ENCODE peak calls at places on chromosomes 6 and 20, in eight cellular contexts. T is cardiac muscle cell, Q is OCI-LY7, O is psoas muscle, E is lower lobe of right lung, M is AG04450, F is neural progenitor cell, J is H1. P is an unnamed sample.

GRCh38 chr6:168301648-168302398 is 17.8 kb downstream of the DACT2 start:
- DNase-seq in T (no peak), Q (no peak), O (no peak), E (no peak), M (no peak), F (peak), J (peak), P (peak)

GRCh38 chr6:100512203-100512862 is 47.6 kb upstream of the SIM1 start:
- DNase-seq in T (peak), Q (no peak), O (no peak), E (no peak), M (no peak), F (no peak), J (no peak), P (no peak)

GRCh38 chr6:72619883-72620696 is 1.8 kb upstream of the KCNQ5 start:
- DNase-seq in T (peak), Q (peak), O (peak), E (peak), M (no peak), F (peak), J (peak), P (peak)

GRCh38 chr20:48241482-48241881 is 456.2 kb upstream of the SULF2 start:
- DNase-seq in T (no peak), Q (no peak), O (no peak), E (no peak), M (no peak), F (no peak), J (no peak), P (no peak)

GRCh38 chr6:155004017-155004416 is 8.9 kb downstream of the TIAM2 start:
- DNase-seq in T (no peak), Q (no peak), O (no peak), E (no peak), M (no peak), F (no peak), J (no peak), P (no peak)

GRCh38 chr6:44044154-44044539 is 83.1 kb downstream of the MRPL14 start:
- DNase-seq in T (no peak), Q (no peak), O (peak), E (no peak), M (no peak), F (no peak), J (no peak), P (no peak)

GRCh38 chr20:44642203-44643153 is 9.0 kb downstream of the ADA start:
- DNase-seq in T (peak), Q (peak), O (peak), E (peak), M (peak), F (peak), J (peak), P (peak)

GRCh38 chr6:146087386-146087785 is 58.5 kb downstream of the GRM1 start:
- DNase-seq in T (no peak), Q (no peak), O (no peak), E (no peak), M (no peak), F (no peak), J (no peak), P (no peak)

GRCh38 chr6:153208706-153209105 is 77.6 kb upstream of the RGS17 start:
- DNase-seq in T (peak), Q (no peak), O (no peak), E (no peak), M (no peak), F (no peak), J (no peak), P (peak)

GRCh38 chr6:142942805-142943227 is 2.2 kb downstream of the HIVEP2 start:
- DNase-seq in T (peak), Q (peak), O (no peak), E (no peak), M (no peak), F (no peak), J (no peak), P (no peak)

GRCh38 chr6:52994031-52994788 is 874 bp downstream of the GSTA4 start:
- DNase-seq in T (peak), Q (no peak), O (peak), E (no peak), M (no peak), F (peak), J (no peak), P (peak)

GRCh38 chr6:98986216-98986615 is 38.5 kb upstream of the FBXL4 start:
- DNase-seq in T (no peak), Q (no peak), O (no peak), E (no peak), M (no peak), F (no peak), J (no peak), P (no peak)

GRCh38 chr6:114467931-114468330 is 125.1 kb upstream of the HS3ST5 start:
- DNase-seq in T (peak), Q (no peak), O (no peak), E (no peak), M (no peak), F (no peak), J (no peak), P (no peak)

GRCh38 chr6:37473364-37474095 is 26.2 kb downstream of the CCDC167 start:
- DNase-seq in T (peak), Q (no peak), O (peak), E (no peak), M (no peak), F (no peak), J (no peak), P (no peak)

GRCh38 chr6:70413829-70414494 is 654 bp downstream of the FAM135A start:
- DNase-seq in T (peak), Q (peak), O (no peak), E (peak), M (no peak), F (peak), J (no peak), P (peak)

GRCh38 chr6:136792945-136793289 is 640 bp upstream of the MAP3K5 start:
- DNase-seq in T (peak), Q (peak), O (peak), E (peak), M (peak), F (peak), J (peak), P (peak)

GRCh38 chr6:125154184-125155135 is 887 bp downstream of the TPD52L1 start:
- DNase-seq in T (no peak), Q (peak), O (peak), E (peak), M (no peak), F (peak), J (peak), P (peak)

GRCh38 chr6:148972481-148972880 is 225.7 kb downstream of the UST start:
- DNase-seq in T (no peak), Q (peak), O (peak), E (peak), M (no peak), F (peak), J (peak), P (peak)

GRCh38 chr6:23180504-23181293 is 611.3 kb downstream of the HDGFL1 start:
- DNase-seq in T (peak), Q (no peak), O (no peak), E (peak), M (peak), F (peak), J (no peak), P (peak)

GRCh38 chr6:163906006-163906710 is 491.6 kb downstream of the QKI start:
- DNase-seq in T (no peak), Q (no peak), O (no peak), E (no peak), M (no peak), F (no peak), J (no peak), P (no peak)

GRCh38 chr20:48626226-48626937 is 201.4 kb downstream of the PREX1 start:
- DNase-seq in T (peak), Q (no peak), O (peak), E (peak), M (no peak), F (no peak), J (no peak), P (no peak)

GRCh38 chr6:149079456-149079855 is 238.1 kb upstream of the TAB2 start:
- DNase-seq in T (no peak), Q (no peak), O (no peak), E (no peak), M (no peak), F (no peak), J (no peak), P (no peak)

GRCh38 chr6:11318835-11319813 is 86.7 kb upstream of the NEDD9 start:
- DNase-seq in T (no peak), Q (no peak), O (no peak), E (no peak), M (no peak), F (no peak), J (no peak), P (no peak)

GRCh38 chr6:5435449-5435848 is 174.1 kb downstream of the FARS2 start:
- DNase-seq in T (peak), Q (no peak), O (no peak), E (no peak), M (no peak), F (no peak), J (no peak), P (no peak)

GRCh38 chr6:166351715-166352285 is 9.5 kb upstream of the SFT2D1 start:
- DNase-seq in T (peak), Q (peak), O (no peak), E (peak), M (no peak), F (peak), J (no peak), P (peak)

GRCh38 chr6:57224769-57225515 is 2.8 kb upstream of the RAB23 start:
- DNase-seq in T (peak), Q (no peak), O (no peak), E (no peak), M (peak), F (no peak), J (no peak), P (no peak)

GRCh38 chr6:144547409-144547808 is 262.3 kb downstream of the UTRN start:
- DNase-seq in T (no peak), Q (no peak), O (no peak), E (no peak), M (no peak), F (no peak), J (no peak), P (no peak)

GRCh38 chr6:131669891-131670290 is 31.3 kb downstream of the OR2A4 start:
- DNase-seq in T (peak), Q (no peak), O (no peak), E (no peak), M (no peak), F (no peak), J (no peak), P (no peak)

GRCh38 chr6:43383021-43383667 is 13.7 kb upstream of the ZNF318 start:
- DNase-seq in T (peak), Q (no peak), O (no peak), E (no peak), M (peak), F (no peak), J (no peak), P (no peak)

GRCh38 chr20:760751-761417 is 7.4 kb downstream of the SLC52A3 start:
- DNase-seq in T (peak), Q (peak), O (no peak), E (peak), M (no peak), F (peak), J (peak), P (peak)

GRCh38 chr20:58765795-58766194 is 73.2 kb downstream of the NPEPL1 start:
- DNase-seq in T (no peak), Q (no peak), O (no peak), E (no peak), M (no peak), F (no peak), J (no peak), P (no peak)

GRCh38 chr6:44002071-44002590 is 125.1 kb downstream of the MRPL14 start:
- DNase-seq in T (peak), Q (no peak), O (no peak), E (peak), M (no peak), F (peak), J (no peak), P (peak)

GRCh38 chr6:157813757-157814455 is 9.1 kb upstream of the SNX9 start:
- DNase-seq in T (peak), Q (no peak), O (no peak), E (no peak), M (peak), F (no peak), J (no peak), P (no peak)

GRCh38 chr6:11094411-11094851 is 797 bp downstream of the SMIM13 start:
- DNase-seq in T (peak), Q (peak), O (peak), E (peak), M (no peak), F (peak), J (peak), P (peak)

GRCh38 chr6:5315883-5316282 is 54.6 kb downstream of the FARS2 start:
- DNase-seq in T (no peak), Q (no peak), O (peak), E (no peak), M (peak), F (no peak), J (no peak), P (no peak)

DNA sequence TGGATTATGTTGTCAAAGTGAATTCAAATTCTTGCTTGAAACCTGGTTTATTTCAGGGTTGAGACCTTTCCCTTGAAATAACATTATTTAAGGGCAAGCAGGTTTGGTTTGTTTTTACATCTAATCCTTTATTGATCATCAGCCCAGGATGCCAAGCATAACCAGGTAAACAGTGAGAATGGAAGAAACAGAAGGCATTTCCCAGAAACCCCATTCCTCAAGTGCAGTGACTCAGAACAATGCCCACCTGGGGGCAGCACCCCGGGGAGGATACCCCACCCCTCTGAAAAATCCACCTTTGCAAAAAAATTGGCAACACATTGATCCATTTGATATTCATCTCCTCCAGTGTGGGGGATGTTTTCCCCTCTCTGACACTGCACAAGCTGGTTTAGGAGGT is 32.5 kb downstream of the POFUT1 start:
- DNase-seq in T (no peak), Q (no peak), O (no peak), E (no peak), M (no peak), F (peak), J (peak), P (peak)
- TF ChIP-seq CTCF in T (no peak), Q (peak), O (no peak), E (no peak), M (peak), F (no peak), J (no peak), P (peak)

GRCh38 chr6:14382381-14383236 is 265.0 kb downstream of the CD83 start:
- DNase-seq in T (no peak), Q (peak), O (no peak), E (no peak), M (no peak), F (peak), J (no peak), P (peak)
- H3K27ac ChIP-seq in T (no peak), Q (peak), O (no peak), E (no peak), M (no peak), F (no peak), J (no peak), P (peak)

DNA sequence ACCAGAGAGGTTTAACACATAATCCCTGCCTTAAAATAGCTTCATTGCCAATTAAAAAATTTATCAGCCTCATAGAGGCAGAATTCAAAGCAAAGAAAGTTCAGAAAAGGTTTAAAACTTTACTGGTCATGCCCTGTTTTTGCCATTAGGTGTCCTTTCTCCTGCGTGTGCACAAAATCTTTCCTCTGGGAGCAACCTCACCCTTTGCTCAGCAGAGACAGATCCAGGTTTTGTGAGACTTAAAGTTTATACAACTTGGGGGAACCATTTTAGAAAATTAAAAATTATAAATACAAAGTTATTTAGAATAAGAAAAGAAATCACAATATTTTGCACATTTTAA is 41.8 kb upstream of the SLC22A16 start:
- DNase-seq in T (peak), Q (no peak), O (no peak), E (no peak), M (no peak), F (peak), J (no peak), P (peak)
- TF ChIP-seq CTCF in T (peak), Q (peak), O (no peak), E (no peak), M (peak), F (peak), J (peak), P (peak)

GRCh38 chr6:169811072-169811471 is 59.6 kb downstream of the ERMARD start:
- DNase-seq in T (no peak), Q (no peak), O (no peak), E (no peak), M (no peak), F (peak), J (no peak), P (no peak)
- H3K27ac ChIP-seq in T (no peak), Q (no peak), O (no peak), E (no peak), M (no peak), F (peak), J (no peak), P (no peak)

GRCh38 chr6:170584954-170585498 is 589 bp upstream of the PDCD2 start:
- DNase-seq in T (no peak), Q (no peak), O (no peak), E (no peak), M (no peak), F (no peak), J (peak), P (peak)

GRCh38 chr6:170578909-170579308 is 5.5 kb downstream of the PDCD2 start:
- DNase-seq in T (no peak), Q (no peak), O (no peak), E (no peak), M (no peak), F (no peak), J (no peak), P (no peak)

GRCh38 chr6:170583736-170584180 is 679 bp downstream of the PDCD2 start:
- DNase-seq in T (no peak), Q (peak), O (no peak), E (no peak), M (no peak), F (no peak), J (no peak), P (no peak)

GRCh38 chr6:170584181-170584953 is at the start of gene PDCD2:
- DNase-seq in T (peak), Q (peak), O (peak), E (peak), M (peak), F (peak), J (peak), P (peak)
- TF ChIP-seq CTCF in T (no peak), Q (no peak), O (no peak), E (no peak), M (no peak), F (no peak), J (peak), P (no peak)

P was measured in GM23338.